ENCODE peak calls at places on chromosomes 7 and 10, in four cellular contexts. One of them, this sample, is unnamed.
A peak's percentile ranks its signal among the peaks of the same experiment; 100 is the strongest.

GRCh38 chr10:71950683-71951082 is 13.5 kb upstream of the CHST3 start:
- DNase-seq in mesendoderm: no peak
- DNase-seq in H9: no peak
- DNase-seq in H1: no peak
- DNase-seq in this sample: no peak

GRCh38 chr10:33688506-33688905 is 354.0 kb upstream of the NRP1 start:
- DNase-seq in H9: no peak
- DNase-seq in H1: no peak
- DNase-seq in mesendoderm: no peak
- DNase-seq in this sample: no peak

GRCh38 chr7:63080406-63080805 is 918.2 kb upstream of the ZNF722 start:
- DNase-seq in H1: no peak
- DNase-seq in H9: no peak
- DNase-seq in mesendoderm: no peak
- DNase-seq in this sample: no peak

GRCh38 chr10:80596391-80597257 is 58.9 kb downstream of the SH2D4B start:
- DNase-seq in mesendoderm: peak; percentile 82
- DNase-seq in H1: no peak
- DNase-seq in H9: peak; percentile 66
- DNase-seq in this sample: peak; percentile 46

GRCh38 chr7:155298288-155298833 is 683 bp downstream of the INSIG1 start:
- DNase-seq in H9: no peak
- DNase-seq in H1: no peak
- DNase-seq in mesendoderm: peak; percentile 36
- DNase-seq in this sample: no peak

GRCh38 chr7:135716677-135717238 is 11.2 kb downstream of the SLC13A4 start:
- DNase-seq in H1: no peak
- DNase-seq in mesendoderm: peak; percentile 73
- DNase-seq in H9: no peak
- DNase-seq in this sample: peak; percentile 88

GRCh38 chr10:14144491-14144890 is 186.2 kb downstream of the FRMD4A start:
- DNase-seq in H9: no peak
- DNase-seq in mesendoderm: no peak
- DNase-seq in H1: no peak
- DNase-seq in this sample: no peak

GRCh38 chr7:102412548-102412947 is 16.4 kb downstream of the PRKRIP1 start:
- DNase-seq in H1: no peak
- DNase-seq in H9: peak; percentile 53
- DNase-seq in mesendoderm: peak; percentile 47
- DNase-seq in this sample: peak; percentile 13

GRCh38 chr10:44981172-44982113 is 2.8 kb upstream of the DEPP1 start:
- DNase-seq in mesendoderm: no peak
- DNase-seq in H1: no peak
- DNase-seq in H9: no peak
- DNase-seq in this sample: peak; percentile 92

GRCh38 chr7:98330926-98331529 is 49.5 kb downstream of the BRI3 start:
- DNase-seq in H1: no peak
- DNase-seq in H9: no peak
- DNase-seq in mesendoderm: no peak
- DNase-seq in this sample: no peak

GRCh38 chr10:123554656-123555055 is 111.5 kb upstream of the GPR26 start:
- DNase-seq in mesendoderm: no peak
- DNase-seq in H1: no peak
- DNase-seq in H9: no peak
- DNase-seq in this sample: no peak

GRCh38 chr7:47191876-47192291 is 390.0 kb downstream of the TNS3 start:
- DNase-seq in H1: no peak
- DNase-seq in mesendoderm: no peak
- DNase-seq in H9: no peak
- DNase-seq in this sample: no peak

GRCh38 chr10:65032867-65033769 is 1511.9 kb downstream of the REEP3 start:
- DNase-seq in H9: no peak
- DNase-seq in H1: no peak
- DNase-seq in mesendoderm: no peak
- DNase-seq in this sample: no peak

GRCh38 chr7:100166966-100167911 is 1.2 kb downstream of the GAL3ST4 start:
- DNase-seq in H9: no peak
- DNase-seq in H1: no peak
- DNase-seq in mesendoderm: peak; percentile 75
- DNase-seq in this sample: no peak

GRCh38 chr7:99380032-99380822 is 5.7 kb downstream of the ARPC1B start:
- DNase-seq in mesendoderm: peak; percentile 59
- DNase-seq in H1: no peak
- DNase-seq in H9: no peak
- DNase-seq in this sample: peak; percentile 44

GRCh38 chr10:89644967-89645741 is at the start of gene PANK1:
- DNase-seq in mesendoderm: peak; percentile 90
- DNase-seq in H9: peak; percentile 82
- DNase-seq in H1: no peak
- DNase-seq in this sample: peak; percentile 74

GRCh38 chr7:82697897-82698296 is 254.3 kb upstream of the CACNA2D1 start:
- DNase-seq in mesendoderm: no peak
- DNase-seq in H9: no peak
- DNase-seq in H1: no peak
- DNase-seq in this sample: peak; percentile 55

GRCh38 chr10:111323567-111323966 is 246.7 kb downstream of the ADRA2A start:
- DNase-seq in mesendoderm: peak; percentile 31
- DNase-seq in H1: no peak
- DNase-seq in H9: no peak
- DNase-seq in this sample: no peak

GRCh38 chr10:130885021-130885655 is 426.4 kb downstream of the TCERG1L start:
- DNase-seq in H1: no peak
- DNase-seq in H9: no peak
- DNase-seq in mesendoderm: no peak
- DNase-seq in this sample: no peak

GRCh38 chr10:49741108-49741995 is 20.8 kb downstream of the OGDHL start:
- DNase-seq in mesendoderm: peak; percentile 40
- DNase-seq in H1: no peak
- DNase-seq in H9: no peak
- DNase-seq in this sample: no peak

GRCh38 chr10:101828734-101829551 is 10.7 kb upstream of the OGA start:
- DNase-seq in mesendoderm: no peak
- DNase-seq in H1: no peak
- DNase-seq in H9: no peak
- DNase-seq in this sample: no peak

GRCh38 chr7:90407484-90407821 is 4.2 kb downstream of the CLDN12 start:
- DNase-seq in mesendoderm: no peak
- DNase-seq in H1: no peak
- DNase-seq in H9: no peak
- DNase-seq in this sample: no peak

GRCh38 chr7:51243631-51244030 is 73.0 kb downstream of the COBL start:
- DNase-seq in H1: no peak
- DNase-seq in H9: no peak
- DNase-seq in mesendoderm: no peak
- DNase-seq in this sample: no peak

GRCh38 chr7:10934292-10934691 is 39.4 kb upstream of the PHF14 start:
- DNase-seq in mesendoderm: no peak
- DNase-seq in H9: no peak
- DNase-seq in H1: no peak
- DNase-seq in this sample: peak; percentile 71

GRCh38 chr7:142703655-142704310 is 45.5 kb upstream of the PRSS1 start:
- DNase-seq in H9: no peak
- DNase-seq in H1: no peak
- DNase-seq in mesendoderm: no peak
- DNase-seq in this sample: no peak

GRCh38 chr7:156840134-156840533 is 52.8 kb downstream of the LMBR1 start:
- DNase-seq in H1: no peak
- DNase-seq in H9: no peak
- DNase-seq in mesendoderm: no peak
- DNase-seq in this sample: no peak

GRCh38 chr7:22913116-22913515 is 90.5 kb upstream of the TOMM7 start:
- DNase-seq in mesendoderm: no peak
- DNase-seq in H1: no peak
- DNase-seq in H9: no peak
- DNase-seq in this sample: no peak

GRCh38 chr7:22907805-22908204 is 85.2 kb upstream of the TOMM7 start:
- DNase-seq in H9: no peak
- DNase-seq in mesendoderm: no peak
- DNase-seq in H1: no peak
- DNase-seq in this sample: no peak

GRCh38 chr7:22909958-22910357 is 87.3 kb upstream of the TOMM7 start:
- DNase-seq in H9: no peak
- DNase-seq in mesendoderm: no peak
- DNase-seq in H1: no peak
- DNase-seq in this sample: no peak

DNA sequence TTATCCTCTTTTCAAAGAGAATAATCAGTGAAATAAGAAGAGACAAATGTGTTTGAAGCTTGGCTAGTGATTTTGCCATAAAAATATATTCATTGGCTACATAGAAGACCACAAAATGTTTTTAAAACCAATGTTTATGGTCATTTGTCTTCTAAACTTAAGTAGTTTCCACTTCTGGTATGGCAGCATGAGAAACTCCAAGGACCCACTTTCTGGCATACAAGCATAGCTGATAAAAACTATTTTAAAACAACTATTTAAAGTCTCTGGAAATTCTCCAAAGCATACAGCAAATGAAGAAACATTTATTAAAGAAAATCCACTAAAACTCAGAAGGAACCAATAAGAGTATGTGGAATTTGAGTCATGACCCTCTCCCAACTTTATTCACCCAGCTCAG is 89.2 kb upstream of the TOMM7 start:
- DNase-seq in H9: no peak
- DNase-seq in mesendoderm: no peak
- DNase-seq in H1: no peak
- DNase-seq in this sample: peak; percentile 29
- H3K56ac ChIP-seq in H9: no peak overlapping the region
- H3K56ac ChIP-seq in mesendoderm: no peak overlapping the region
- H3K56ac ChIP-seq in H1: no peak overlapping the region
- H3K56ac ChIP-seq in this sample: no peak overlapping the region

GRCh38 chr10:112332509-112333228 is 41.2 kb upstream of the ACSL5 start:
- DNase-seq in H1: no peak
- DNase-seq in mesendoderm: no peak
- DNase-seq in H9: no peak
- DNase-seq in this sample: no peak

GRCh38 chr10:112335866-112336265 is 38.0 kb upstream of the ACSL5 start:
- DNase-seq in H9: no peak
- DNase-seq in mesendoderm: no peak
- DNase-seq in H1: no peak
- DNase-seq in this sample: no peak

GRCh38 chr10:112336556-112337201 is 37.2 kb upstream of the ACSL5 start:
- DNase-seq in H9: no peak
- DNase-seq in mesendoderm: no peak
- DNase-seq in H1: no peak
- DNase-seq in this sample: no peak

GRCh38 chr10:112333452-112333851 is 40.5 kb upstream of the ACSL5 start:
- DNase-seq in H9: no peak
- DNase-seq in mesendoderm: no peak
- DNase-seq in H1: no peak
- DNase-seq in this sample: no peak

DNA sequence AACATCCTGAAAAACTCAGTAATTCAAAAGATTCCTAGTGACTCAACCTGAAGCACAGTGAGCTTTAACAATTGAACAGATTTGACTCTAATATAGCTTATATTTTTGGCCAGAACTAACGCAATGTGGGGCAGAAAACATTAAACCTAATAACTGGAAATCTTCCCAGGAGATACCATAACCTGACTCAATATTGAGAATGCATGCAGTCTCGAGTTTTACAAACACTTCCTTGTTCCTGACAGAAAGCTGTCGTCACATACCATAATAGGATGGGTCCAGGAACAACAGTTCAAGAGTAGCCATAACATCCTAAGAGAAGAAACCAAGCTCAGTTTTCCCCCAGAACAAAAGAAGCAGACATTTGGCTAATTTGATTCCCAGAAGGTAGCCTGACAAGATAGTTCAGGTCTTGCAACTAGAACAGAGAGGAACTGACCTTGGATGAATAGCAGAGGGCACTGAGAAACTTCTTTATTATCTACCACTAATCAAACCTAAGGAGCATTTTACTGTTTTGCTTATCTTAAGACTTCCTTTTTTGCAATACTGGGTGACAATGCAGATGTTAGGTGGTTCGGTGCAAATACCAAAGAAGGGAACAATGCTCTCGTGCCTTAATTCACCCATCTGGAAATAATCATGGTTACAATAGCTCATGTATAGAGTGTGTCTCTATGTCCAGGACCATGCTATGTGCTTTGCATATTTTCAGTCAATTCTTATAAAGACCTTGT is 38.6 kb upstream of the ACSL5 start:
- DNase-seq in H9: no peak
- DNase-seq in H1: no peak
- DNase-seq in mesendoderm: peak; percentile 12
- DNase-seq in this sample: peak; percentile 27
- H3K56ac ChIP-seq in H9: no peak overlapping the region
- H3K56ac ChIP-seq in H1: no peak overlapping the region
- H3K56ac ChIP-seq in mesendoderm: no peak overlapping the region
- H3K56ac ChIP-seq in this sample: no peak overlapping the region

GRCh38 chr7:149454750-149455149 is 6.1 kb downstream of the ZNF777 start:
- DNase-seq in mesendoderm: no peak
- DNase-seq in H9: no peak
- DNase-seq in H1: no peak
- DNase-seq in this sample: no peak
- H3K56ac ChIP-seq in mesendoderm: no peak overlapping the region
- H3K56ac ChIP-seq in H9: no peak overlapping the region
- H3K56ac ChIP-seq in H1: no peak overlapping the region
- H3K56ac ChIP-seq in this sample: no peak overlapping the region

GRCh38 chr7:151482883-151483699 is 36.6 kb downstream of the RHEB start:
- DNase-seq in H1: no peak
- DNase-seq in mesendoderm: no peak
- DNase-seq in H9: no peak
- DNase-seq in this sample: no peak

GRCh38 chr7:151486074-151486473 is 33.6 kb downstream of the RHEB start:
- DNase-seq in H9: no peak
- DNase-seq in H1: no peak
- DNase-seq in mesendoderm: no peak
- DNase-seq in this sample: no peak

GRCh38 chr7:151487246-151487645 is 32.4 kb downstream of the RHEB start:
- DNase-seq in mesendoderm: no peak
- DNase-seq in H9: no peak
- DNase-seq in H1: no peak
- DNase-seq in this sample: peak; percentile 30

GRCh38 chr7:151483700-151483960 is 36.1 kb downstream of the RHEB start:
- DNase-seq in H9: no peak
- DNase-seq in mesendoderm: peak; percentile 74
- DNase-seq in H1: no peak
- DNase-seq in this sample: no peak

DNA sequence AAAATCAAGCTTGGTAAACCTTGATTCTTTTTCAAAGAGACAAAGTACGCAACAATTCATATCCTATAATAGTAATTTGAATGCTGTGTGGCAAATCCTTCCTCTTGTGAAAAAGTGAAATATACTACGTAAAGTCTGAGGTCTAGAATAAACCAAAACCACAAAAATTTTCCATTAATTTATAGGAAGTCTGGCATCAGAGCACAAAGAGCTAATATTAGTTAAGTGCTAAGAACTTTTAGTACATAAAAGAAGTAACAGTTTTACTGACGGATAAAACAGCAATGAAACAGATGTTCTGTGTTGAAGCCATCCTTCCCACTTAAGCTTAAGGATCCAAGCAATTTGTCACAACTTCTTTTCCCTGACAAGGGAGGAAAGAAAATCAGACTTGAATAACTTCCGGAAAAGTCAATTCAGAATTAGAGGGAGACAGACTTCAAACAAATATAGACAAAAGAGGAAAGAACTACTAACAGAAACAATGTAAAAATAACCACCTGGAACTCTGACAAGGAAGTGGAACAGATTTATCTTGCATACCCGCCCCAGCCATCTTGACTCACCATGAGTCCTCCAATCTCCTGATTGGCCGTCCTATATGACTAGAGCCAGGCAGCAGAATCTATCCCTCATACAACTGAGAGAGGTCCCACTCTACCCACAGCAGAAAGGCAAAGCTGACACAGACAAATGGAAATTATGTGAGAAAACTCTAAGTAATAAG is 34.5 kb downstream of the RHEB start:
- DNase-seq in H1: no peak
- DNase-seq in H9: no peak
- DNase-seq in mesendoderm: no peak
- DNase-seq in this sample: peak; percentile 88
- H3K56ac ChIP-seq in H1: no peak overlapping the region
- H3K56ac ChIP-seq in H9: no peak overlapping the region
- H3K56ac ChIP-seq in mesendoderm: no peak overlapping the region
- H3K56ac ChIP-seq in this sample: no peak overlapping the region